ENCODE peak calls at places on chromosomes 3 and 15, in four cellular contexts. One of them, this sample, is unnamed.

GRCh38 chr3:106755336-106755735 is 621.9 kb upstream of the CCDC54 start:
- DNase-seq in neural progenitor cell: no peak
- DNase-seq in effector memory CD4-positive, alpha-beta T cell: no peak
- DNase-seq in naive thymus-derived CD8-positive, alpha-beta T cell: no peak
- DNase-seq in this sample: no peak

GRCh38 chr3:31767920-31768319 is 213.1 kb downstream of the OSBPL10 start:
- DNase-seq in neural progenitor cell: no peak
- DNase-seq in effector memory CD4-positive, alpha-beta T cell: no peak
- DNase-seq in naive thymus-derived CD8-positive, alpha-beta T cell: no peak
- DNase-seq in this sample: no peak

GRCh38 chr15:24748812-24749439 is 73.4 kb downstream of the NPAP1 start:
- DNase-seq in neural progenitor cell: no peak
- DNase-seq in naive thymus-derived CD8-positive, alpha-beta T cell: no peak
- DNase-seq in effector memory CD4-positive, alpha-beta T cell: no peak
- DNase-seq in this sample: no peak

GRCh38 chr3:196609815-196610515 is 29.5 kb upstream of the NRROS start:
- DNase-seq in naive thymus-derived CD8-positive, alpha-beta T cell: no peak
- DNase-seq in neural progenitor cell: no peak
- DNase-seq in effector memory CD4-positive, alpha-beta T cell: no peak
- DNase-seq in this sample: no peak

GRCh38 chr3:197041875-197042488 is 12.4 kb upstream of the MELTF start:
- DNase-seq in naive thymus-derived CD8-positive, alpha-beta T cell: no peak
- DNase-seq in neural progenitor cell: no peak
- DNase-seq in effector memory CD4-positive, alpha-beta T cell: no peak
- DNase-seq in this sample: no peak

GRCh38 chr3:132486086-132486485 is 68.8 kb downstream of the DNAJC13 start:
- DNase-seq in effector memory CD4-positive, alpha-beta T cell: no peak
- DNase-seq in naive thymus-derived CD8-positive, alpha-beta T cell: no peak
- DNase-seq in neural progenitor cell: no peak
- DNase-seq in this sample: no peak

GRCh38 chr3:30819067-30819798 is 75.2 kb downstream of the GADL1 start:
- DNase-seq in effector memory CD4-positive, alpha-beta T cell: no peak
- DNase-seq in neural progenitor cell: no peak
- DNase-seq in naive thymus-derived CD8-positive, alpha-beta T cell: no peak
- DNase-seq in this sample: no peak

GRCh38 chr3:12902181-12902999 is 61.0 kb upstream of the RPL32 start:
- DNase-seq in neural progenitor cell: no peak
- DNase-seq in effector memory CD4-positive, alpha-beta T cell: no peak
- DNase-seq in naive thymus-derived CD8-positive, alpha-beta T cell: no peak
- DNase-seq in this sample: no peak

GRCh38 chr3:194276768-194277546 is 74.2 kb downstream of the CPN2 start:
- DNase-seq in effector memory CD4-positive, alpha-beta T cell: no peak
- DNase-seq in naive thymus-derived CD8-positive, alpha-beta T cell: no peak
- DNase-seq in neural progenitor cell: no peak
- DNase-seq in this sample: no peak